ENCODE peak calls at places on chromosomes 16 and 17, in six cellular contexts. P is HCT116, J is H1, Q is HepG2, U is GM12878, O is K562. T is an unnamed sample. For H3K4me1, the result is how much of the 10 kb centered on the place peaks cover.

GRCh38 chr17:17698869-17699351 is 17.7 kb downstream of the RAI1 start:
- DNase-seq in J (no peak), O (no peak), P (no peak), U (no peak), Q (no peak), T (no peak)

GRCh38 chr16:2436110-2436509 is 6.9 kb downstream of the CCNF start:
- DNase-seq in P (no peak), O (no peak), Q (no peak), J (no peak), U (no peak), T (no peak)

GRCh38 chr17:81831563-81831956 is 1.5 kb downstream of the MCRIP1 start:
- DNase-seq in O (no peak), U (no peak), P (no peak), Q (no peak), J (no peak), T (no peak)

GRCh38 chr17:7710341-7710740 is 5.3 kb downstream of the EFNB3 start:
- DNase-seq in P (no peak), Q (no peak), U (no peak), J (no peak), O (no peak), T (no peak)

GRCh38 chr16:11700264-11701029 is 32.2 kb downstream of the SNN start:
- DNase-seq in J (no peak), P (no peak), Q (peak), U (no peak), O (no peak), T (no peak)

GRCh38 chr16:46607529-46607928 is 13.7 kb downstream of the SHCBP1 start:
- DNase-seq in Q (peak), J (no peak), U (no peak), P (peak), O (peak), T (no peak)

GRCh38 chr17:27538156-27538955 is 82.1 kb downstream of the KSR1 start:
- DNase-seq in U (no peak), Q (no peak), J (no peak), O (no peak), P (no peak), T (no peak)

GRCh38 chr17:43758497-43759174 is at the start of gene SOST:
- DNase-seq in O (peak), P (no peak), Q (no peak), J (no peak), U (no peak), T (no peak)

GRCh38 chr17:28372203-28372944 is 880 bp downstream of the SARM1 start:
- DNase-seq in Q (no peak), U (no peak), P (no peak), J (no peak), O (no peak), T (no peak)

GRCh38 chr16:81143921-81144471 is 47.8 kb upstream of the GCSH start:
- DNase-seq in P (peak), U (no peak), Q (peak), O (no peak), J (no peak), T (no peak)

GRCh38 chr16:22787456-22788189 is 26.3 kb upstream of the HS3ST2 start:
- DNase-seq in U (no peak), P (no peak), Q (no peak), O (no peak), J (no peak), T (no peak)

GRCh38 chr17:48944519-48945260 is at the start of gene SNF8:
- DNase-seq in Q (peak), U (peak), P (peak), J (peak), O (peak), T (peak)

GRCh38 chr17:62897706-62898105 is 68.3 kb upstream of the TANC2 start:
- DNase-seq in J (no peak), P (no peak), O (no peak), U (no peak), Q (no peak), T (no peak)

GRCh38 chr16:4684763-4685162 is 8.6 kb upstream of the NUDT16L1 start:
- DNase-seq in P (no peak), O (no peak), J (no peak), U (no peak), Q (no peak), T (no peak)

GRCh38 chr17:51850206-51850605 is 308.3 kb downstream of the CA10 start:
- DNase-seq in Q (peak), P (no peak), O (no peak), J (no peak), U (no peak), T (no peak)

GRCh38 chr17:78132086-78132676 is 1.6 kb downstream of the TMC8 start:
- DNase-seq in O (peak), Q (no peak), P (no peak), J (no peak), U (no peak), T (no peak)

GRCh38 chr16:2022723-2023097 is 3.1 kb downstream of the NPW start:
- DNase-seq in J (no peak), P (no peak), U (no peak), O (peak), Q (no peak), T (peak)

GRCh38 chr16:59210955-59211541 is 476.9 kb upstream of the GOT2 start:
- DNase-seq in O (no peak), J (peak), Q (peak), P (no peak), U (no peak), T (peak)

GRCh38 chr17:76449126-76449525 is 3.8 kb downstream of the UBE2O start:
- DNase-seq in U (no peak), O (no peak), Q (no peak), J (no peak), P (no peak), T (no peak)

GRCh38 chr16:85037050-85037410 is 9.4 kb downstream of the KIAA0513 start:
- DNase-seq in P (peak), Q (no peak), O (peak), J (no peak), U (no peak), T (no peak)

GRCh38 chr17:72518810-72519597 is 398.2 kb downstream of the SOX9 start:
- DNase-seq in U (no peak), Q (peak), P (no peak), O (no peak), J (no peak), T (no peak)

GRCh38 chr17:77423589-77424451 is 283.1 kb downstream of the SEC14L1 start:
- DNase-seq in J (no peak), O (no peak), Q (no peak), P (no peak), U (no peak), T (no peak)

GRCh38 chr16:55655709-55656694 is at the start of gene SLC6A2:
- DNase-seq in O (no peak), U (no peak), J (peak), P (no peak), Q (no peak), T (no peak)

GRCh38 chr17:185445-186138 is 4.1 kb upstream of the DOC2B start:
- DNase-seq in O (no peak), U (no peak), Q (no peak), P (no peak), J (no peak), T (no peak)

GRCh38 chr16:27446721-27447120 is 44.7 kb downstream of the IL21R start:
- DNase-seq in J (no peak), Q (no peak), O (no peak), U (no peak), P (no peak), T (no peak)

GRCh38 chr17:34117332-34117731 is 137.8 kb upstream of the CCL2 start:
- DNase-seq in P (no peak), Q (no peak), U (no peak), J (no peak), O (no peak), T (no peak)

GRCh38 chr16:1333854-1334719 is 642 bp downstream of the BAIAP3 start:
- DNase-seq in Q (no peak), O (no peak), P (no peak), J (no peak), U (no peak), T (no peak)

GRCh38 chr17:7440823-7441174 is 1.5 kb downstream of the FGF11 start:
- DNase-seq in O (peak), J (no peak), U (no peak), P (no peak), Q (no peak), T (no peak)

GRCh38 chr17:63304704-63305261 is 141.3 kb downstream of the CYB561 start:
- DNase-seq in J (no peak), U (no peak), Q (no peak), P (no peak), O (no peak), T (no peak)

GRCh38 chr17:82835766-82836512 is 3.9 kb downstream of the ZNF750 start:
- DNase-seq in Q (no peak), P (no peak), U (no peak), J (no peak), O (no peak), T (no peak)

GRCh38 chr16:75065149-75065807 is 51.3 kb downstream of the LDHD start:
- DNase-seq in O (peak), P (no peak), Q (no peak), J (no peak), U (no peak), T (no peak)

GRCh38 chr17:12554251-12554650 is 111.4 kb upstream of the MYOCD start:
- DNase-seq in O (no peak), P (no peak), J (no peak), Q (no peak), U (no peak), T (no peak)

GRCh38 chr16:9869776-9870175 is 312.5 kb downstream of the GRIN2A start:
- DNase-seq in U (no peak), P (no peak), Q (no peak), J (no peak), O (no peak), T (no peak)
- H3K9ac ChIP-seq in U (no peak), P (no peak), Q (no peak), J (no peak), O (no peak), T (no peak)

GRCh38 chr17:50270430-50271172 is 3.7 kb upstream of the TMEM92 start:
- DNase-seq in P (no peak), U (no peak), J (no peak), O (no peak), Q (no peak), T (no peak)

GRCh38 chr17:50272711-50273653 is 1.3 kb upstream of the TMEM92 start:
- DNase-seq in J (no peak), U (no peak), Q (no peak), P (no peak), O (peak), T (no peak)

GRCh38 chr17:50271173-50271750 is 3.0 kb upstream of the TMEM92 start:
- DNase-seq in J (no peak), Q (no peak), O (no peak), U (no peak), P (no peak), T (no peak)

GRCh38 chr17:50273654-50274040 is 619 bp upstream of the TMEM92 start:
- DNase-seq in P (no peak), O (no peak), Q (no peak), J (no peak), U (no peak), T (no peak)

GRCh38 chr17:50272246-50272645 is 2.0 kb upstream of the TMEM92 start:
- DNase-seq in O (no peak), J (no peak), P (no peak), U (no peak), Q (no peak), T (no peak)
- H3K4me1 ChIP-seq in O (under half), J (under half), P (under half), U (under half), Q (under half), T (under half)

GRCh38 chr16:29852654-29853053 is 10.4 kb downstream of the CDIPT start:
- DNase-seq in Q (no peak), O (no peak), J (no peak), U (no peak), P (no peak), T (no peak)
- TF ChIP-seq ZNF274 in Q (no peak), O (no peak), J (no peak), U (no peak), P (no peak), T (no peak)

GRCh38 chr16:80117731-80118130 is 423.1 kb upstream of the DYNLRB2 start:
- DNase-seq in P (no peak), O (no peak), U (no peak), Q (no peak), J (no peak), T (no peak)
- H3K9ac ChIP-seq in P (no peak), O (no peak), U (no peak), Q (no peak), J (no peak), T (no peak)

DNA sequence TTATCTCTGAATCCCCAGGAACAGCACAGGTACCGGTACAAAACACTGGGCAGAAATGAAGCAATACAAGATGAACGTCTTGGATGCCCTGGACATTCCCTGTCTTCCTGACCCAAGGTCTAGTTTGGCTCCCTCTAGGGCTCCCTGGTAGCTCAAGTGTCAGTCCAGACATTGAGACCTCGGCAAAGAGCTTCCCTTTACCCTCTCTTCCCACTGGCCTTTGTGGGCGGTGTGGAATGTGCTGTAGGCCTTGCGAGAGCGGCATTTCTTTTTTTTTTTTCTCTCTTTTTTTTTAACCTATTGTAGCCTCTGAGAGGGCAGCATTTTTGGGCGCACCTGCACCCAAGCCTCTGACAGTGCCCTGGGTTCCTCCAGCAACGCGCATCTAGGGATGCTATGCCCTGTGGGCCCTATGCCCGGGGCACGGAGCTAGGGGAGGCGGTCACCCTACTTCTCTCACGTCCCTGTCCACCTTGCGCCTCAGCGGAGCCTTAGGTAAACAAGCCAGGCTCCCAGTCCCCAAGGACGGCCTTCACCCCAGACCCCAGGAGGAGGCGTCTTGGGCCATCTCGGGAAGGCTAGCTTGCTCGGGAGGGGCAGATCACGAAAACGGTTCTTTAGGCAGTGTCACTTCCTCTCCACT is 1.2 kb upstream of the NFATC3 start:
- DNase-seq in P (no peak), O (no peak), U (no peak), J (no peak), Q (peak), T (no peak)
- H3K4me1 ChIP-seq in P (under half), O (half or more), U (under half), J (under half), Q (half or more), T (under half)

GRCh38 chr16:68934402-68934801 is 91.1 kb downstream of the TANGO6 start:
- DNase-seq in P (no peak), O (no peak), J (no peak), U (no peak), Q (no peak), T (no peak)

GRCh38 chr16:68935008-68935407 is 91.7 kb downstream of the TANGO6 start:
- DNase-seq in Q (no peak), P (no peak), U (no peak), O (no peak), J (no peak), T (no peak)

GRCh38 chr16:68939921-68940320 is 96.6 kb downstream of the TANGO6 start:
- DNase-seq in J (no peak), O (no peak), P (no peak), Q (no peak), U (no peak), T (no peak)

GRCh38 chr16:68936729-68937631 is 93.6 kb downstream of the TANGO6 start:
- DNase-seq in O (no peak), J (no peak), P (no peak), U (no peak), Q (no peak), T (no peak)
- TF ChIP-seq ZNF274 in O (no peak), J (no peak), P (no peak), U (no peak), Q (no peak), T (no peak)

T was measured in NT2/D1.